ENCODE peak calls at places on chromosomes 3 and 15, in nine cellular contexts. X is HT-29; K is neural crest cell; M is activated naive CD4-positive, alpha-beta T cell; N is stimulated activated CD4-positive, alpha-beta T cell treated with anti-CD3 and anti-CD28 coated beads, Interleukin-12 subunit alpha, Interleukin-12 subunit beta, amount 100 ng/mL, for 4 hours; S is AML-193; P is posterior cingulate gyrus; Z is activated T-helper 1 cell treated with Interleukin-2 at 50 U/mL for 16 hours; U is putamen. J is an unnamed sample.

GRCh38 chr3:12884104-12884742 is 42.9 kb upstream of the RPL32 start:
- DNase-seq in X (no peak), N (no peak), P (peak), M (no peak), K (no peak), S (no peak), U (peak), Z (no peak), J (peak)

GRCh38 chr3:45551214-45552010 is 43.1 kb upstream of the LIMD1 start:
- DNase-seq in N (no peak), K (no peak), P (peak), S (no peak), X (no peak), M (no peak), U (no peak), Z (no peak), J (no peak)

GRCh38 chr15:53611145-53611920 is 148.1 kb downstream of the WDR72 start:
- DNase-seq in K (no peak), S (no peak), M (no peak), Z (no peak), P (no peak), N (no peak), X (no peak), U (no peak), J (no peak)

GRCh38 chr15:47027322-47027946 is 689.9 kb upstream of the SEMA6D start:
- DNase-seq in K (no peak), Z (no peak), S (no peak), N (no peak), X (peak), P (no peak), M (no peak), U (no peak), J (no peak)

GRCh38 chr3:155019576-155019975 is 60.5 kb upstream of the MME start:
- DNase-seq in X (peak), P (no peak), M (no peak), K (no peak), S (no peak), Z (no peak), N (no peak), U (no peak), J (no peak)

GRCh38 chr3:147513785-147514184 is 104.6 kb downstream of the ZIC1 start:
- DNase-seq in P (no peak), M (no peak), U (no peak), Z (no peak), X (no peak), K (no peak), N (no peak), S (no peak), J (no peak)

GRCh38 chr3:42492508-42493080 is 9.8 kb upstream of the VIPR1 start:
- DNase-seq in M (no peak), X (no peak), S (peak), U (no peak), N (no peak), Z (no peak), P (peak), K (no peak), J (no peak)

GRCh38 chr15:73927003-73927475 is 777 bp downstream of the LOXL1 start:
- DNase-seq in S (no peak), M (no peak), X (peak), U (no peak), P (no peak), Z (peak), K (peak), N (peak), J (no peak)

GRCh38 chr3:48934333-48934991 is 15.8 kb downstream of the ARIH2 start:
- DNase-seq in N (no peak), S (no peak), U (no peak), Z (no peak), X (no peak), K (no peak), P (no peak), M (no peak), J (no peak)

GRCh38 chr3:119304201-119304713 is 10.1 kb downstream of the ARHGAP31 start:
- DNase-seq in U (no peak), N (no peak), S (no peak), M (no peak), P (no peak), Z (no peak), K (no peak), X (no peak), J (no peak)

GRCh38 chr15:52765779-52766178 is 24.4 kb downstream of the ONECUT1 start:
- DNase-seq in N (no peak), Z (no peak), M (no peak), K (no peak), U (no peak), P (no peak), S (no peak), X (peak), J (no peak)

GRCh38 chr3:150251654-150252053 is 156.4 kb upstream of the TSC22D2 start:
- DNase-seq in M (no peak), P (no peak), K (no peak), Z (no peak), X (peak), N (no peak), U (no peak), S (no peak), J (no peak)

GRCh38 chr15:38688761-38689160 is 124.1 kb upstream of the RASGRP1 start:
- DNase-seq in X (no peak), P (no peak), U (no peak), N (peak), S (no peak), M (no peak), K (no peak), Z (peak), J (no peak)

GRCh38 chr3:141235661-141236171 is 4.1 kb downstream of the PXYLP1 start:
- DNase-seq in M (no peak), N (no peak), U (no peak), K (no peak), Z (no peak), P (no peak), X (peak), S (no peak), J (no peak)

GRCh38 chr15:78343431-78343830 is 3.3 kb downstream of the CRABP1 start:
- DNase-seq in K (no peak), S (no peak), M (no peak), P (no peak), N (no peak), U (no peak), Z (no peak), X (no peak), J (no peak)

GRCh38 chr3:27544372-27544865 is 60.2 kb upstream of the SLC4A7 start:
- DNase-seq in Z (no peak), M (no peak), N (no peak), U (no peak), P (no peak), S (peak), X (no peak), K (no peak), J (no peak)

GRCh38 chr15:76987896-76988860 is 6.7 kb upstream of the PSTPIP1 start:
- DNase-seq in N (peak), P (no peak), M (no peak), Z (no peak), U (no peak), X (no peak), K (no peak), S (peak), J (no peak)

GRCh38 chr3:48820626-48821324 is 26.9 kb downstream of the PRKAR2A start:
- DNase-seq in K (no peak), Z (no peak), S (no peak), M (no peak), U (no peak), P (no peak), N (no peak), X (no peak), J (no peak)

GRCh38 chr15:69391046-69391757 is 22.9 kb upstream of the KIF23 start:
- DNase-seq in N (no peak), M (no peak), Z (no peak), K (no peak), S (no peak), P (no peak), U (no peak), X (no peak), J (no peak)

GRCh38 chr3:52220380-52221026 is 4.9 kb downstream of the TLR9 start:
- DNase-seq in K (peak), Z (peak), S (peak), U (peak), P (peak), X (peak), N (peak), M (peak), J (peak)

GRCh38 chr3:120021523-120021922 is 72.7 kb downstream of the GSK3B start:
- DNase-seq in K (no peak), S (no peak), X (no peak), N (no peak), P (no peak), Z (no peak), U (no peak), M (no peak), J (no peak)

GRCh38 chr3:57673158-57673557 is 19.7 kb downstream of the DENND6A start:
- DNase-seq in U (no peak), N (no peak), K (no peak), M (no peak), S (peak), Z (no peak), P (no peak), X (no peak), J (no peak)

GRCh38 chr3:153338487-153338886 is 176.5 kb downstream of the RAP2B start:
- DNase-seq in K (no peak), U (no peak), M (no peak), S (no peak), P (no peak), X (no peak), Z (no peak), N (no peak), J (no peak)